ENCODE peak calls at places on chromosomes 12 and 14, in six cellular contexts. One of them, this sample, is unnamed.

GRCh38 chr12:92068441-92068840 is 77.2 kb downstream of the BTG1 start:
- DNase-seq in A673: no peak
- DNase-seq in naive thymus-derived CD8-positive, alpha-beta T cell: no peak
- DNase-seq in effector CD4-positive, alpha-beta T cell: no peak
- DNase-seq in fibroblast of lung: no peak
- DNase-seq in fibroblast of the conjunctiva: no peak
- DNase-seq in this sample: no peak

GRCh38 chr14:70919774-70920173 is 12.5 kb downstream of the PCNX1 start:
- DNase-seq in fibroblast of lung: peak; percentile 73
- DNase-seq in naive thymus-derived CD8-positive, alpha-beta T cell: no peak
- DNase-seq in fibroblast of the conjunctiva: no peak
- DNase-seq in effector CD4-positive, alpha-beta T cell: peak; percentile 10
- DNase-seq in A673: peak; percentile 57
- DNase-seq in this sample: no peak

GRCh38 chr14:105350450-105351244 is 36.1 kb downstream of the PACS2 start:
- DNase-seq in A673: no peak
- DNase-seq in effector CD4-positive, alpha-beta T cell: no peak
- DNase-seq in naive thymus-derived CD8-positive, alpha-beta T cell: no peak
- DNase-seq in fibroblast of lung: no peak
- DNase-seq in fibroblast of the conjunctiva: no peak
- DNase-seq in this sample: no peak

GRCh38 chr12:111405149-111405855 is 421 bp upstream of the SH2B3 start:
- DNase-seq in effector CD4-positive, alpha-beta T cell: peak; percentile 98
- DNase-seq in fibroblast of the conjunctiva: peak; percentile 90
- DNase-seq in fibroblast of lung: peak; percentile 75
- DNase-seq in naive thymus-derived CD8-positive, alpha-beta T cell: peak; percentile 98
- DNase-seq in A673: peak; percentile 99
- DNase-seq in this sample: peak; percentile 58

GRCh38 chr12:32611986-32612385 is 67.1 kb upstream of the DNM1L start:
- DNase-seq in fibroblast of lung: no peak
- DNase-seq in A673: no peak
- DNase-seq in fibroblast of the conjunctiva: no peak
- DNase-seq in effector CD4-positive, alpha-beta T cell: no peak
- DNase-seq in naive thymus-derived CD8-positive, alpha-beta T cell: no peak
- DNase-seq in this sample: no peak

GRCh38 chr14:74509587-74510210 is 16.1 kb downstream of the ISCA2 start:
- DNase-seq in fibroblast of lung: no peak
- DNase-seq in A673: no peak
- DNase-seq in effector CD4-positive, alpha-beta T cell: no peak
- DNase-seq in naive thymus-derived CD8-positive, alpha-beta T cell: no peak
- DNase-seq in fibroblast of the conjunctiva: no peak
- DNase-seq in this sample: no peak

GRCh38 chr12:51008329-51008728 is 17.9 kb downstream of the SLC11A2 start:
- DNase-seq in naive thymus-derived CD8-positive, alpha-beta T cell: no peak
- DNase-seq in fibroblast of lung: no peak
- DNase-seq in A673: peak; percentile 73
- DNase-seq in fibroblast of the conjunctiva: no peak
- DNase-seq in effector CD4-positive, alpha-beta T cell: no peak
- DNase-seq in this sample: no peak

GRCh38 chr12:121748218-121748570 is 35.6 kb downstream of the TMEM120B start:
- DNase-seq in fibroblast of the conjunctiva: no peak
- DNase-seq in A673: peak; percentile 34
- DNase-seq in effector CD4-positive, alpha-beta T cell: no peak
- DNase-seq in fibroblast of lung: no peak
- DNase-seq in naive thymus-derived CD8-positive, alpha-beta T cell: no peak
- DNase-seq in this sample: no peak

GRCh38 chr12:30877110-30877875 is 49.3 kb upstream of the TSPAN11 start:
- DNase-seq in fibroblast of the conjunctiva: no peak
- DNase-seq in A673: no peak
- DNase-seq in fibroblast of lung: no peak
- DNase-seq in effector CD4-positive, alpha-beta T cell: no peak
- DNase-seq in naive thymus-derived CD8-positive, alpha-beta T cell: no peak
- DNase-seq in this sample: no peak

This sample was measured in stromal cell of bone marrow.